ENCODE peak calls at places on chromosomes 11 and 22, in eight cellular contexts. R, B, Z, D, L, K, I and N are unnamed samples.

GRCh38 chr11:134669796-134670195 is 257.8 kb upstream of the B3GAT1 start:
- DNase-seq in R (no peak), B (no peak), Z (no peak), D (no peak), L (no peak), K (peak; percentile 22), I (no peak), N (no peak)

GRCh38 chr22:20204281-20204680 is 53.4 kb upstream of the CCDC188 start:
- DNase-seq in R (no peak), B (no peak), Z (no peak), D (no peak), L (no peak), K (no peak), I (no peak), N (peak; percentile 58)

GRCh38 chr11:87879118-87879517 is 296.1 kb downstream of the RAB38 start:
- DNase-seq in R (no peak), B (no peak), Z (no peak), D (no peak), L (no peak), K (no peak), I (no peak), N (no peak)

GRCh38 chr11:115469361-115469760 is 34.9 kb downstream of the CADM1 start:
- DNase-seq in R (no peak), B (no peak), Z (no peak), D (no peak), L (no peak), K (no peak), I (no peak), N (no peak)

GRCh38 chr11:108872781-108873291 is 208.0 kb downstream of the DDX10 start:
- DNase-seq in R (no peak), B (no peak), Z (peak; percentile 42), D (no peak), L (no peak), K (no peak), I (no peak), N (no peak)

GRCh38 chr22:22196018-22196533 is 48.5 kb upstream of the VPREB1 start:
- DNase-seq in R (no peak), B (no peak), Z (no peak), D (no peak), L (no peak), K (no peak), I (no peak), N (no peak)

GRCh38 chr22:38038890-38039812 is 18.1 kb upstream of the PICK1 start:
- DNase-seq in R (no peak), B (no peak), Z (no peak), D (no peak), L (no peak), K (no peak), I (no peak), N (no peak)

GRCh38 chr11:2789791-2790580 is 90.2 kb upstream of the KCNQ1OT1 start:
- DNase-seq in R (no peak), B (no peak), Z (no peak), D (peak; percentile 53), L (no peak), K (no peak), I (no peak), N (no peak)

GRCh38 chr22:47337161-47337621 is 574.7 kb downstream of the TBC1D22A start:
- DNase-seq in R (peak; percentile 14), B (peak; percentile 89), Z (peak; percentile 93), D (no peak), L (peak; percentile 27), K (no peak), I (no peak), N (peak; percentile 62)

GRCh38 chr11:844693-845644 is 2.3 kb downstream of the TSPAN4 start:
- DNase-seq in R (peak; percentile 57), B (peak; percentile 92), Z (peak; percentile 97), D (no peak), L (peak; percentile 61), K (peak; percentile 94), I (no peak), N (peak; percentile 67)

GRCh38 chr11:125670131-125670530 is 10.5 kb downstream of the ACRV1 start:
- DNase-seq in R (no peak), B (no peak), Z (no peak), D (no peak), L (no peak), K (no peak), I (no peak), N (no peak)